ENCODE peak calls at places on chromosomes 1 and 21, in five cellular contexts. R, N, P, T and Y are unnamed samples.

GRCh38 chr1:157403608-157404007 is 148.7 kb downstream of the FCRL5 start:
- DNase-seq in R (no peak), P (no peak), N (no peak), T (no peak), Y (no peak)

GRCh38 chr1:177088974-177089373 is 75.5 kb downstream of the ASTN1 start:
- DNase-seq in T (no peak), N (no peak), R (no peak), P (no peak), Y (no peak)

GRCh38 chr21:24205317-24205716 is 1402.0 kb downstream of the MRPL39 start:
- DNase-seq in R (no peak), N (no peak), P (no peak), T (no peak), Y (no peak)

GRCh38 chr1:67018574-67018973 is 35.4 kb downstream of the SLC35D1 start:
- DNase-seq in R (no peak), P (no peak), T (no peak), N (no peak), Y (no peak)

GRCh38 chr1:160428655-160429054 is 28.3 kb downstream of the VANGL2 start:
- DNase-seq in N (no peak), P (no peak), R (no peak), T (peak; percentile 62), Y (no peak)

GRCh38 chr1:44608141-44608540 is 66.1 kb downstream of the TMEM53 start:
- DNase-seq in P (no peak), N (no peak), T (no peak), R (no peak), Y (no peak)

GRCh38 chr1:227939791-227940771 is 7.7 kb downstream of the WNT9A start:
- DNase-seq in N (no peak), T (no peak), P (no peak), R (no peak), Y (no peak)

GRCh38 chr21:43646550-43647260 is 12.6 kb downstream of the HSF2BP start:
- DNase-seq in R (peak; percentile 90), P (peak; percentile 88), T (peak; percentile 89), N (no peak), Y (peak; percentile 41)

GRCh38 chr1:181604482-181604881 is 121.2 kb downstream of the CACNA1E start:
- DNase-seq in N (no peak), T (no peak), R (no peak), P (no peak), Y (no peak)

GRCh38 chr1:41882068-41882477 is 36.6 kb downstream of the HIVEP3 start:
- DNase-seq in R (no peak), N (no peak), T (no peak), P (peak; percentile 48), Y (no peak)

GRCh38 chr1:57576750-57577149 is 152.9 kb upstream of the DAB1 start:
- DNase-seq in R (no peak), P (no peak), N (no peak), T (no peak), Y (no peak)

GRCh38 chr1:11697188-11697892 is 5.8 kb downstream of the DRAXIN start:
- DNase-seq in P (no peak), T (no peak), R (no peak), N (no peak), Y (no peak)

GRCh38 chr1:234538930-234539649 is 60.1 kb upstream of the TARBP1 start:
- DNase-seq in N (no peak), P (peak; percentile 71), R (peak; percentile 16), T (no peak), Y (no peak)

GRCh38 chr1:216723274-216723780 is at the start of gene ESRRG:
- DNase-seq in P (peak; percentile 38), N (no peak), T (peak; percentile 39), R (peak; percentile 27), Y (no peak)

GRCh38 chr1:6378096-6378746 is 15.3 kb downstream of the ACOT7 start:
- DNase-seq in R (no peak), T (no peak), P (no peak), N (no peak), Y (no peak)

GRCh38 chr21:39066829-39067785 is 116.1 kb downstream of the PSMG1 start:
- DNase-seq in R (no peak), N (no peak), P (no peak), T (no peak), Y (no peak)

GRCh38 chr1:160398823-160399222 is 1.5 kb upstream of the VANGL2 start:
- DNase-seq in N (no peak), P (no peak), R (no peak), T (no peak), Y (no peak)

GRCh38 chr1:57060451-57060850 is 94.6 kb upstream of the C8B start:
- DNase-seq in N (no peak), P (no peak), T (no peak), R (no peak), Y (no peak)

GRCh38 chr1:150575518-150576366 is 3.7 kb downstream of the MCL1 start:
- DNase-seq in R (no peak), N (no peak), T (peak; percentile 36), P (no peak), Y (no peak)

GRCh38 chr1:201260236-201260591 is 23.1 kb upstream of the PKP1 start:
- DNase-seq in T (no peak), R (no peak), N (no peak), P (peak; percentile 20), Y (no peak)

GRCh38 chr1:21673277-21673780 is 4.2 kb upstream of the RAP1GAP start:
- DNase-seq in T (peak; percentile 61), N (peak; percentile 42), R (peak; percentile 56), P (peak; percentile 57), Y (no peak)

GRCh38 chr1:40838980-40839942 is 22.9 kb downstream of the CITED4 start:
- DNase-seq in P (no peak), T (no peak), R (no peak), N (no peak), Y (no peak)

GRCh38 chr1:53998223-53998622 is 19.8 kb downstream of the LDLRAD1 start:
- DNase-seq in R (no peak), P (no peak), T (no peak), N (no peak), Y (no peak)

DNA sequence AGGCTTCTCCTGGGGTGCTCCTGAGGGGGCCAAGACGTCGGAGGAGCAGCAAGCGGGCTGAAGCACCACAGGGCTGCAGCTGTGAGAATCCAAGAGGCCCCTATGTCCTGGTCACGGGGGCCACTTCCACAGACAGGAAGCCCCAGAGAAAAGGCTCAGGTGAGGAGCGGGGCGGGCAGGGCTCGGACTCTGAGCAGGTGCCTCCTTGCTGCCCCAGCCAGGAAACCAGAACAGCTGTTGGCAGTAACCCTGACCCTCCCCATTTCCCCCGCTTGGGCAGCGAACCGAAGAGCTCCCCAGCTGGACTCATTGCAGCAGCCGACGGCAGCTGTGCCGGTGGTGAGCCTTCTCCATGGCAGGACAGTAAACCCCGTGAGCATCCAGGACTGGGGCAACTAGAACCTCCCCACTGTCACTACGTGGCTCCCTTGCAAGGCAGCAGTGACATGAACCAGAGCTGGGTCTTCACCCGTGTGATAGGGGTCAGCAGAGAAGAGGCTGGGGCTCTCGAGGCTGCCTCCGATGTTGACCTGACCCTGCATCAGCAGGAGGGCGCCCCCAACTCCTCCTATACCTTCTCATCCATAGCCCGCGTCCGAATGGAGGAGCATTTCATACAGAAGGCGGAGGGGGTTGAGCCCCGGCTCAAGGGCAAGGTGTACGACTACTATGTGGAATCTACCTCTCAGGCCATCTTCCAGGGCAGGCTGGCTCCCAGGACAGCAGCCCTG is 625 bp downstream of the KLHDC7A start:
- DNase-seq in P (no peak), T (no peak), R (no peak), N (no peak), Y (peak; percentile 29)
- H3K4me3 ChIP-seq in P (no peak overlapping the region), T (no peak overlapping the region), R (no peak overlapping the region), N (no peak overlapping the region), Y (peak overlapping the region; percentile 62)

GRCh38 chr1:218348628-218349185 is 3.6 kb downstream of the TGFB2 start:
- DNase-seq in T (peak; percentile 52), R (no peak), N (no peak), P (no peak), Y (no peak)
- H3K4me3 ChIP-seq in T (peak overlapping the region; percentile 60), R (peak overlapping the region; percentile 62), N (peak overlapping the region; percentile 23), P (peak overlapping the region; percentile 86), Y (peak overlapping the region; percentile 79)

DNA sequence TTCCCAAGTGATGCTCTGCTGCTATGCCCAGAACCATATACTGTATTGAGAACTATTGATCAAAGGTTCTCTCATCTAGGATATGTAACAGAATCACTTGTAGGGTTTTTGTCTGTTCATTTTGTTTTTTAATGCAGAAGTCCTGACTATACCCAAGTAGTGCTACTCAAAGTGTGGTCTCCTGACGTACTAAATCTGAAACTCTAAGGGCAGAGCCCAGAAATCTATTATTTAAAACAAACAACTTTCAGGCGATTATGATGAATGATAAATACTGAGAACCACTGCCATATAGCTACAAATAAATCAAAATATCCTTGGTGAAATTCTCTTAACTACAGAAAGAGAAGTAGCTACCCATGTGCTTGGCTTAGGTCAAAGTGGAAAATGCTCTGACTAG is 10.1 kb downstream of the ZZZ3 start:
- DNase-seq in T (no peak), R (no peak), P (no peak), N (no peak), Y (no peak)
- H3K4me3 ChIP-seq in T (no peak overlapping the region), R (no peak overlapping the region), P (no peak overlapping the region), N (peak overlapping the region; percentile 11), Y (no peak overlapping the region)

GRCh38 chr1:117606608-117607261 is 887 bp downstream of the TENT5C start:
- DNase-seq in N (no peak), T (peak; percentile 31), P (peak; percentile 30), R (peak; percentile 46), Y (no peak)

GRCh38 chr1:117609471-117609911 is 3.6 kb downstream of the TENT5C start:
- DNase-seq in N (no peak), P (no peak), T (no peak), R (no peak), Y (no peak)

GRCh38 chr1:117608758-117609157 is 2.9 kb downstream of the TENT5C start:
- DNase-seq in R (no peak), T (no peak), N (no peak), P (no peak), Y (no peak)

GRCh38 chr1:117607471-117607870 is 1.6 kb downstream of the TENT5C start:
- DNase-seq in N (no peak), R (no peak), T (no peak), P (peak; percentile 42), Y (no peak)

DNA sequence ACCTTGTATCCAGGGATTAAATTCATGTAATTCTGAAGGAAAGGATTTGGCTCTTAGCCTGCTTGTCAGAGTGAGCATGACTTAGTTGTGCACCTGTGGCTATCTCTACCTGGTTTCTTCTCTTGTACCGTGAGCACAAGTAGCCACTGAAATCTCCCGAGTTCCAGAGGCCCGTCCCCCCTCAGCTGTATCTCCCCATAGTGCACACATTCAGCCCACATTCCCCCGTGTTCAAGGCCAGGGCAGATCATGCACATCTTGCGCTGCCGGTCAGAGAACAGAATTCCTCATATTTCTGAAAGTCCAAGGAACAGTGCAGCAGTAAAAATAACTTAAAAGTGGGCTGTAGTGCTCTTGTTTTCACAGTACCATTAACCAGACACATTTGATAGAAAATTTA is 2.4 kb downstream of the TENT5C start:
- DNase-seq in R (no peak), T (no peak), N (no peak), P (no peak), Y (no peak)
- H3K4me3 ChIP-seq in R (no peak overlapping the region), T (no peak overlapping the region), N (no peak overlapping the region), P (peak overlapping the region; percentile 93), Y (no peak overlapping the region)

GRCh38 chr1:18634276-18634675 is 3.6 kb downstream of the PAX7 start:
- DNase-seq in R (no peak), N (no peak), P (no peak), T (no peak), Y (no peak)

GRCh38 chr1:18632218-18632588 is 1.6 kb downstream of the PAX7 start:
- DNase-seq in R (no peak), T (no peak), P (no peak), N (no peak), Y (no peak)

GRCh38 chr1:18633428-18634155 is 2.9 kb downstream of the PAX7 start:
- DNase-seq in N (no peak), T (no peak), P (no peak), R (no peak), Y (no peak)

GRCh38 chr1:18631496-18632217 is 1.0 kb downstream of the PAX7 start:
- DNase-seq in T (no peak), P (no peak), N (no peak), R (no peak), Y (no peak)

GRCh38 chr1:18632711-18633427 is 2.2 kb downstream of the PAX7 start:
- DNase-seq in P (no peak), T (no peak), N (no peak), R (no peak), Y (no peak)
- H3K4me3 ChIP-seq in P (no peak overlapping the region), T (no peak overlapping the region), N (no peak overlapping the region), R (no peak overlapping the region), Y (no peak overlapping the region)